ENCODE peak calls at places on chromosomes 5 and 9, in seven cellular contexts. M, P, B, X, N, V and H are unnamed samples.
A peak's percentile ranks its signal among the peaks of the same experiment; 100 is the strongest.

GRCh38 chr5:122156724-122157325 is 27.5 kb downstream of the ZNF474 start:
- DNase-seq in M (peak; percentile 18), P (peak; percentile 11), B (no peak), X (no peak), N (no peak), V (no peak), H (peak; percentile 65)

GRCh38 chr5:128084228-128085167 is 932 bp downstream of the SLC12A2 start:
- DNase-seq in M (no peak), P (no peak), B (peak; percentile 29), X (no peak), N (no peak), V (no peak), H (peak; percentile 48)

GRCh38 chr5:16450163-16450562 is 15.4 kb downstream of the ZNF622 start:
- DNase-seq in M (no peak), P (no peak), B (no peak), X (no peak), N (no peak), V (no peak), H (no peak)

GRCh38 chr5:87322381-87322780 is 54.7 kb downstream of the RASA1 start:
- DNase-seq in M (no peak), P (no peak), B (no peak), X (no peak), N (no peak), V (no peak), H (peak; percentile 20)

GRCh38 chr5:16921246-16921645 is 14.8 kb downstream of the MYO10 start:
- DNase-seq in M (no peak), P (no peak), B (no peak), X (no peak), N (no peak), V (no peak), H (no peak)

GRCh38 chr5:171954721-171955120 is 51.7 kb downstream of the FBXW11 start:
- DNase-seq in M (no peak), P (no peak), B (no peak), X (no peak), N (no peak), V (peak; percentile 76), H (no peak)

GRCh38 chr5:139131062-139131856 is 66.9 kb downstream of the SIL1 start:
- DNase-seq in M (no peak), P (no peak), B (no peak), X (no peak), N (no peak), V (no peak), H (peak; percentile 33)

GRCh38 chr5:128216860-128217531 is 133.4 kb downstream of the SLC12A2 start:
- DNase-seq in M (no peak), P (no peak), B (no peak), X (no peak), N (no peak), V (no peak), H (no peak)

GRCh38 chr5:67375606-67376005 is 179.0 kb upstream of the CD180 start:
- DNase-seq in M (no peak), P (no peak), B (no peak), X (peak; percentile 5), N (no peak), V (no peak), H (no peak)

GRCh38 chr9:127524373-127524772 is 73.1 kb downstream of the LRSAM1 start:
- DNase-seq in M (no peak), P (no peak), B (no peak), X (no peak), N (no peak), V (no peak), H (peak; percentile 49)

GRCh38 chr5:110109685-110110084 is 420.0 kb downstream of the MAN2A1 start:
- DNase-seq in M (no peak), P (peak; percentile 36), B (no peak), X (no peak), N (no peak), V (no peak), H (no peak)

GRCh38 chr9:133686642-133687575 is 50.7 kb downstream of the DBH start:
- DNase-seq in M (no peak), P (no peak), B (no peak), X (no peak), N (no peak), V (no peak), H (no peak)

GRCh38 chr5:56455417-56455816 is 222.3 kb upstream of the ANKRD55 start:
- DNase-seq in M (no peak), P (no peak), B (no peak), X (no peak), N (no peak), V (no peak), H (no peak)

GRCh38 chr9:2427016-2427891 is 194.3 kb upstream of the VLDLR start:
- DNase-seq in M (no peak), P (no peak), B (no peak), X (no peak), N (no peak), V (no peak), H (no peak)

GRCh38 chr5:179294891-179295777 is 50.1 kb downstream of the ADAMTS2 start:
- DNase-seq in M (no peak), P (no peak), B (no peak), X (no peak), N (no peak), V (no peak), H (no peak)

GRCh38 chr5:139912804-139913203 is 117.2 kb downstream of the PSD2 start:
- DNase-seq in M (no peak), P (no peak), B (no peak), X (no peak), N (no peak), V (no peak), H (no peak)

GRCh38 chr9:3525088-3525835 is 539 bp downstream of the RFX3 start:
- DNase-seq in M (no peak), P (no peak), B (no peak), X (no peak), N (no peak), V (no peak), H (peak; percentile 51)

GRCh38 chr9:117706421-117707150 is 2.4 kb downstream of the TLR4 start:
- DNase-seq in M (no peak), P (no peak), B (no peak), X (no peak), N (no peak), V (no peak), H (no peak)

GRCh38 chr9:92974161-92974661 is 26.9 kb downstream of the FGD3 start:
- DNase-seq in M (no peak), P (peak; percentile 32), B (no peak), X (no peak), N (no peak), V (no peak), H (no peak)

GRCh38 chr5:38154615-38155204 is 103.6 kb upstream of the EGFLAM start:
- DNase-seq in M (no peak), P (peak; percentile 29), B (no peak), X (no peak), N (peak; percentile 0), V (no peak), H (no peak)

GRCh38 chr5:57175586-57175985 is 1.7 kb downstream of the GPBP1 start:
- DNase-seq in M (no peak), P (no peak), B (no peak), X (no peak), N (no peak), V (no peak), H (peak; percentile 50)

GRCh38 chr9:97059661-97060060 is 20.7 kb upstream of the CTSV start:
- DNase-seq in M (peak; percentile 23), P (no peak), B (no peak), X (no peak), N (no peak), V (no peak), H (no peak)

GRCh38 chr9:123335227-123335985 is 20.6 kb upstream of the CRB2 start:
- DNase-seq in M (no peak), P (no peak), B (no peak), X (no peak), N (no peak), V (no peak), H (peak; percentile 54)

GRCh38 chr5:154858972-154859950 is 834 bp downstream of the CNOT8 start:
- DNase-seq in M (no peak), P (no peak), B (no peak), X (peak; percentile 71), N (no peak), V (no peak), H (no peak)
- TF ChIP-seq REST in M (no peak), P (no peak), B (no peak), X (no peak), N (no peak), V (no peak), H (no peak)

GRCh38 chr5:151683936-151684586 is 2.7 kb downstream of the SPARC start:
- DNase-seq in M (no peak), P (no peak), B (no peak), X (peak; percentile 31), N (no peak), V (no peak), H (no peak)

GRCh38 chr5:151685749-151686672 is 704 bp downstream of the SPARC start:
- DNase-seq in M (no peak), P (no peak), B (no peak), X (no peak), N (no peak), V (no peak), H (peak; percentile 44)

GRCh38 chr5:151684690-151685361 is 1.9 kb downstream of the SPARC start:
- DNase-seq in M (no peak), P (no peak), B (no peak), X (no peak), N (no peak), V (no peak), H (peak; percentile 94)

GRCh38 chr5:151688406-151688805 is 1.7 kb upstream of the SPARC start:
- DNase-seq in M (no peak), P (no peak), B (no peak), X (no peak), N (no peak), V (no peak), H (no peak)

GRCh38 chr5:151686673-151687378 is at the start of gene SPARC:
- DNase-seq in M (no peak), P (no peak), B (no peak), X (no peak), N (no peak), V (no peak), H (peak; percentile 94)
- TF ChIP-seq REST in M (no peak), P (no peak), B (no peak), X (no peak), N (no peak), V (no peak), H (no peak)

DNA sequence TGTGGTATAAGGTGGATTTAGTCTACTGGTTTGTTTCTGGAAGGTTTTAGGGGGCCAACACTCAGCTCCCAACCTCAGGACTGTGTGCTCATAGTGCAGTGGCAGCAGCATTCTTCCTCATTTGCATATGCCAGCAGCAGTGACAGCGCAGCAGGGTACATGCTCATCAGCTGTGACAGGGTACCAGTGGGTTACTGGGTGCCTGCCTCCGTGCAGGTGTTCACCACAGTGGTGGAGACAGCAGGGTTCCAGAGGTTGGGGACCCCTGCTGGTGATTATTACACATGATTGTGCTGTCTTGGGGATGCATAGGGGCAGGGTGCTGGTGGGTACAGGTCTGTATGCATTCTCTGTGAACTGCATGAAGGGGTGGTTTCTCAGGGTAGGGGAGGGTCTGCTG is 45.5 kb upstream of the IFNE start:
- DNase-seq in M (no peak), P (no peak), B (no peak), X (no peak), N (no peak), V (no peak), H (no peak)
- TF ChIP-seq REST in M (no peak), P (no peak), B (no peak), X (no peak), N (no peak), V (no peak), H (no peak)

DNA sequence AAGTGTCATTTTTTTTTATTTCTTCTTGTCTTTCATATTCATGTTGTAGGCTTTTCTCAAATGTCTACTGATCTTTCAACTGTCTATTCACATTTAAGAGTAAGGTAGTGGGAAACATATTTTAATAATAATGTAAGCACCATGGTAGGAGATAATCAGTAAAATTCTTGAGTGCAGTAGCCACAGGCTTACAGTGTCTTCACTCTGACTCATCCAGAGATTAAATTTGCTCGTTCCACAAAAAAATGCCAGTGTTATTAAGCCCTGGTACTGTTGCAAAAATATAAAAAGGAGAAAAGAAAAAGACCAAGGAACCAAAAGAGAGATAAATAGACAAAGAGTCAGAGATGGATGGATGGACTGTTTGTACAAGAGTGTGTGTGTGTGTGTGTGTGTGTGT is 43.0 kb downstream of the PARP8 start:
- DNase-seq in M (no peak), P (no peak), B (no peak), X (no peak), N (no peak), V (no peak), H (no peak)
- TF ChIP-seq REST in M (no peak), P (no peak), B (no peak), X (no peak), N (no peak), V (no peak), H (no peak)